ENCODE peak calls at places on chromosome 6, in seven cellular contexts. P, M, U, H, X, F and O are unnamed samples. For H3K4me1, the result is how much of the 10 kb centered on the place peaks cover.

GRCh38 chr6:152952866-152953509 is 29.9 kb downstream of the FBXO5 start:
- DNase-seq in P (peak), M (no peak), U (no peak), H (no peak), X (no peak), F (peak), O (no peak)

GRCh38 chr6:150322452-150322851 is 46.4 kb upstream of the IYD start:
- DNase-seq in P (no peak), M (peak), U (no peak), H (no peak), X (peak), F (no peak), O (no peak)

GRCh38 chr6:83389606-83390005 is 41.2 kb downstream of the ME1 start:
- DNase-seq in P (no peak), M (no peak), U (no peak), H (no peak), X (no peak), F (no peak), O (no peak)

GRCh38 chr6:31122803-31123706 is 2.8 kb upstream of the CDSN start:
- DNase-seq in P (no peak), M (peak), U (no peak), H (peak), X (peak), F (peak), O (no peak)

GRCh38 chr6:19377722-19378121 is 459.4 kb upstream of the ID4 start:
- DNase-seq in P (no peak), M (no peak), U (no peak), H (no peak), X (no peak), F (no peak), O (no peak)

GRCh38 chr6:84280030-84280429 is 52.6 kb upstream of the CEP162 start:
- DNase-seq in P (no peak), M (no peak), U (no peak), H (no peak), X (no peak), F (peak), O (no peak)

GRCh38 chr6:75818061-75818855 is 69.2 kb downstream of the MYO6 start:
- DNase-seq in P (no peak), M (no peak), U (no peak), H (no peak), X (no peak), F (peak), O (no peak)

GRCh38 chr6:64376394-64376793 is 740.8 kb downstream of the PHF3 start:
- DNase-seq in P (no peak), M (no peak), U (no peak), H (no peak), X (no peak), F (no peak), O (no peak)

GRCh38 chr6:109690373-109690739 is 646 bp downstream of the AK9 start:
- DNase-seq in P (peak), M (peak), U (peak), H (peak), X (peak), F (no peak), O (peak)

GRCh38 chr6:7073082-7073783 is 34.5 kb upstream of the RREB1 start:
- DNase-seq in P (no peak), M (peak), U (no peak), H (no peak), X (no peak), F (no peak), O (no peak)
- H3K4me1 ChIP-seq in P (under half), M (under half), U (under half), H (under half), X (under half), F (under half), O (under half)

GRCh38 chr6:43286456-43286994 is 11.5 kb upstream of the SLC22A7 start:
- DNase-seq in P (no peak), M (no peak), U (no peak), H (no peak), X (no peak), F (no peak), O (no peak)
- H3K4me1 ChIP-seq in P (under half), M (under half), U (under half), H (under half), X (under half), F (under half), O (under half)

GRCh38 chr6:46626228-46626909 is 26.2 kb downstream of the CYP39A1 start:
- DNase-seq in P (no peak), M (no peak), U (no peak), H (no peak), X (no peak), F (no peak), O (peak)

GRCh38 chr6:46629698-46630097 is 22.9 kb downstream of the CYP39A1 start:
- DNase-seq in P (no peak), M (no peak), U (no peak), H (no peak), X (no peak), F (no peak), O (no peak)

GRCh38 chr6:46628976-46629375 is 23.6 kb downstream of the CYP39A1 start:
- DNase-seq in P (no peak), M (no peak), U (no peak), H (no peak), X (no peak), F (no peak), O (no peak)

GRCh38 chr6:46628498-46628897 is 24.1 kb downstream of the CYP39A1 start:
- DNase-seq in P (no peak), M (no peak), U (no peak), H (no peak), X (no peak), F (no peak), O (no peak)

DNA sequence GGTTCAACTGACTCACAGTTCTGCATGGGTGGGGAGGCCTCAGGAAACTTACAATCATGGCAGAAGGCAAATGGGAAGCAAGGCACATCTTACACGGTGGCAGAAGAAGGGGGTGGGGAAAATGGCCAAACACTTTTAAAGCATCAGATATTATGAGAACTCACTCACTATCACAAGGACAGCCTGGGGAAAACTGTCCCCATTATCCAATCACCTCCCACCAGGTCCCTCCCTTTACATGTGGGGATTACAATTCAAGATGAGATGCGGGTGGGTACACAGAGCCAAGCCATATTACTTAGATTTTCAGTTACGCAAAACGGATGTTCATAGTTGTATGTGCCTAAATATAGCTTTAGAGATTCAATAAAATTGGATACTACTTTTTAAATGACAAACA is 25.6 kb downstream of the CYP39A1 start:
- DNase-seq in P (no peak), M (no peak), U (no peak), H (no peak), X (no peak), F (no peak), O (no peak)
- H3K4me1 ChIP-seq in P (under half), M (under half), U (under half), H (under half), X (under half), F (under half), O (under half)

GRCh38 chr6:56725257-56725656 is 82.6 kb upstream of the DST start:
- DNase-seq in P (no peak), M (no peak), U (no peak), H (no peak), X (no peak), F (no peak), O (no peak)
- H3K4me1 ChIP-seq in P (under half), M (under half), U (under half), H (half or more), X (under half), F (under half), O (half or more)

GRCh38 chr6:33584700-33585402 is 4.8 kb upstream of the BAK1 start:
- DNase-seq in P (no peak), M (no peak), U (no peak), H (no peak), X (no peak), F (no peak), O (no peak)

GRCh38 chr6:33585403-33586107 is 5.5 kb upstream of the BAK1 start:
- DNase-seq in P (peak), M (peak), U (peak), H (peak), X (peak), F (peak), O (peak)

GRCh38 chr6:33587529-33588215 is 7.6 kb upstream of the BAK1 start:
- DNase-seq in P (no peak), M (no peak), U (no peak), H (no peak), X (no peak), F (no peak), O (no peak)

GRCh38 chr6:33583591-33584155 is 3.6 kb upstream of the BAK1 start:
- DNase-seq in P (no peak), M (no peak), U (no peak), H (no peak), X (no peak), F (no peak), O (no peak)

GRCh38 chr6:33586108-33586640 is 6.1 kb upstream of the BAK1 start:
- DNase-seq in P (no peak), M (no peak), U (no peak), H (no peak), X (no peak), F (no peak), O (no peak)
- H3K4me1 ChIP-seq in P (under half), M (under half), U (under half), H (under half), X (under half), F (under half), O (under half)

GRCh38 chr6:56686429-56686828 is 43.7 kb upstream of the DST start:
- DNase-seq in P (no peak), M (no peak), U (no peak), H (no peak), X (no peak), F (no peak), O (no peak)
- H3K4me1 ChIP-seq in P (under half), M (under half), U (under half), H (half or more), X (under half), F (under half), O (half or more)

GRCh38 chr6:35081426-35081851 is 59.7 kb downstream of the TCP11 start:
- DNase-seq in P (no peak), M (no peak), U (no peak), H (no peak), X (no peak), F (peak), O (no peak)

GRCh38 chr6:35078896-35079295 is 62.2 kb downstream of the TCP11 start:
- DNase-seq in P (no peak), M (no peak), U (no peak), H (no peak), X (no peak), F (no peak), O (peak)

GRCh38 chr6:35079311-35080000 is 61.7 kb downstream of the TCP11 start:
- DNase-seq in P (no peak), M (no peak), U (no peak), H (no peak), X (peak), F (no peak), O (peak)

GRCh38 chr6:35080821-35081425 is 60.2 kb downstream of the TCP11 start:
- DNase-seq in P (no peak), M (no peak), U (no peak), H (no peak), X (peak), F (no peak), O (no peak)

GRCh38 chr6:35080016-35080680 is 61.0 kb downstream of the TCP11 start:
- DNase-seq in P (no peak), M (no peak), U (no peak), H (no peak), X (peak), F (no peak), O (peak)
- H3K4me1 ChIP-seq in P (under half), M (under half), U (under half), H (under half), X (under half), F (under half), O (under half)

GRCh38 chr6:56770011-56770520 is 127.4 kb upstream of the DST start:
- DNase-seq in P (no peak), M (no peak), U (no peak), H (no peak), X (no peak), F (no peak), O (no peak)

GRCh38 chr6:56772737-56773184 is 130.1 kb upstream of the DST start:
- DNase-seq in P (no peak), M (peak), U (no peak), H (no peak), X (peak), F (peak), O (no peak)

GRCh38 chr6:56767892-56768531 is 125.3 kb upstream of the DST start:
- DNase-seq in P (no peak), M (no peak), U (no peak), H (no peak), X (no peak), F (peak), O (no peak)

GRCh38 chr6:56771929-56772607 is 129.4 kb upstream of the DST start:
- DNase-seq in P (no peak), M (no peak), U (no peak), H (no peak), X (no peak), F (no peak), O (no peak)

GRCh38 chr6:56771189-56771588 is 128.5 kb upstream of the DST start:
- DNase-seq in P (no peak), M (no peak), U (no peak), H (no peak), X (no peak), F (no peak), O (no peak)
- H3K4me1 ChIP-seq in P (under half), M (under half), U (under half), H (under half), X (under half), F (under half), O (under half)

GRCh38 chr6:156946370-156946936 is 169.3 kb downstream of the ARID1B start:
- DNase-seq in P (no peak), M (no peak), U (no peak), H (no peak), X (no peak), F (no peak), O (no peak)

GRCh38 chr6:156948240-156948639 is 171.1 kb downstream of the ARID1B start:
- DNase-seq in P (no peak), M (no peak), U (no peak), H (no peak), X (no peak), F (no peak), O (no peak)

GRCh38 chr6:156948807-156949206 is 171.6 kb downstream of the ARID1B start:
- DNase-seq in P (no peak), M (no peak), U (no peak), H (no peak), X (no peak), F (peak), O (no peak)

GRCh38 chr6:156950084-156950483 is 172.9 kb downstream of the ARID1B start:
- DNase-seq in P (no peak), M (no peak), U (no peak), H (no peak), X (no peak), F (no peak), O (no peak)

DNA sequence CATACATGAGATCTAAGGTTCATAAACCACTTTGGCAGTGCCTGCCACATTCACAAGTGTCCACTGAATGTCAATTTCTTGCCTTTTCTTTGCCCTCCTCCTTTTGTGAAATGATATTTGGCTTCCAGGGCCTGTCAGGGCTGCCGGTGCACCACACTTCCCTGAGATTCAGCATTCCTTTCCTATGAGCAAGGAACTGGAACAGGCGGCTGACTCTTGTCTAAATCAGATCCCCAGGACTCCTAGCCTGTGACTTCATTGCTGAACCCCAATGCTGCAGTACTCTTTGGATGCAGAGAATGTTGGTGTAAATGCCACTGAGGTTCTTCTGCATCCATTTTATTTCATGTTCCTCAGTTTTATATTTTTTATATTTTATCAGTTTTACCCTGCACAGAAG is 172.2 kb downstream of the ARID1B start:
- DNase-seq in P (no peak), M (no peak), U (no peak), H (no peak), X (no peak), F (peak), O (peak)
- H3K4me1 ChIP-seq in P (under half), M (under half), U (under half), H (half or more), X (under half), F (half or more), O (under half)